ENCODE peak calls at places on chromosomes 1 and 21, in nine cellular contexts. R is A673, T is left ventricle myocardium inferior, S is uterus, J is cardiac fibroblast, N is mammary epithelial cell, Y is PC-9, A is foreskin fibroblast, C is MCF 10A. O is an unnamed sample.

GRCh38 chr1:156749429-156750118 is 1.9 kb downstream of the HDGF start:
- DNase-seq in Y (no peak), T (no peak), S (no peak), A (no peak), N (no peak), C (peak), J (no peak), R (no peak), O (no peak)

GRCh38 chr1:33738536-33738935 is 125.3 kb upstream of the HMGB4 start:
- DNase-seq in A (no peak), R (no peak), C (no peak), J (no peak), T (no peak), S (no peak), N (no peak), Y (no peak), O (no peak)

GRCh38 chr1:175783126-175783722 is 39.8 kb upstream of the TNR start:
- DNase-seq in C (peak), Y (no peak), A (no peak), N (peak), R (no peak), T (no peak), S (no peak), J (peak), O (no peak)

GRCh38 chr1:62439652-62440371 is 3.0 kb downstream of the USP1 start:
- DNase-seq in R (peak), J (peak), C (no peak), N (no peak), Y (no peak), A (no peak), S (no peak), T (no peak), O (no peak)

GRCh38 chr1:201917362-201918033 is 28.8 kb downstream of the SHISA4 start:
- DNase-seq in T (no peak), J (peak), Y (peak), C (peak), N (peak), R (no peak), S (peak), A (peak), O (peak)

GRCh38 chr1:184438363-184438762 is 51.5 kb downstream of the C1orf21 start:
- DNase-seq in J (no peak), C (no peak), R (no peak), N (no peak), S (no peak), T (no peak), A (no peak), Y (no peak), O (no peak)

GRCh38 chr1:1630965-1631792 is 794 bp upstream of the MMP23B start:
- DNase-seq in N (no peak), J (peak), A (no peak), T (peak), Y (no peak), S (no peak), C (no peak), R (no peak), O (no peak)

GRCh38 chr1:4624141-4624715 is 30.2 kb upstream of the AJAP1 start:
- DNase-seq in N (no peak), R (no peak), Y (no peak), C (no peak), A (no peak), S (no peak), J (no peak), T (no peak), O (no peak)

GRCh38 chr1:116971481-116971880 is 30.1 kb upstream of the CD101 start:
- DNase-seq in J (no peak), S (no peak), C (no peak), Y (no peak), T (no peak), N (no peak), A (no peak), R (no peak), O (no peak)

GRCh38 chr1:40987439-40988276 is 8.2 kb downstream of the CTPS1 start:
- DNase-seq in J (no peak), Y (no peak), S (no peak), A (no peak), N (no peak), C (no peak), R (no peak), T (no peak), O (no peak)

GRCh38 chr1:234681990-234682389 is 72.0 kb upstream of the IRF2BP2 start:
- DNase-seq in J (no peak), R (no peak), C (no peak), Y (no peak), N (no peak), S (no peak), T (no peak), A (no peak), O (no peak)

GRCh38 chr1:93722081-93723031 is 40.7 kb upstream of the BCAR3 start:
- DNase-seq in Y (no peak), C (no peak), T (peak), J (peak), N (no peak), S (no peak), A (no peak), R (no peak), O (no peak)

GRCh38 chr1:84712288-84712874 is 22.1 kb upstream of the SSX2IP start:
- DNase-seq in S (no peak), C (peak), N (no peak), T (no peak), Y (no peak), A (peak), R (no peak), J (peak), O (no peak)

GRCh38 chr1:76501576-76502219 is 365.6 kb upstream of the ST6GALNAC5 start:
- DNase-seq in N (no peak), J (no peak), A (no peak), T (no peak), Y (no peak), R (peak), S (no peak), C (no peak), O (no peak)

GRCh38 chr1:42089246-42089645 is 64.0 kb upstream of the GUCA2B start:
- DNase-seq in C (no peak), A (no peak), R (no peak), S (no peak), N (no peak), Y (no peak), T (no peak), J (no peak), O (no peak)

GRCh38 chr1:243320224-243320623 is 64.4 kb downstream of the SDCCAG8 start:
- DNase-seq in Y (no peak), C (no peak), A (no peak), T (no peak), S (no peak), R (no peak), J (no peak), N (no peak), O (no peak)

GRCh38 chr1:8718878-8719361 is 98.5 kb downstream of the RERE start:
- DNase-seq in C (no peak), J (no peak), N (no peak), A (no peak), S (no peak), Y (no peak), R (peak), T (no peak), O (no peak)

GRCh38 chr1:232876506-232877360 is 71.5 kb downstream of the MAP10 start:
- DNase-seq in C (no peak), J (no peak), T (no peak), A (no peak), R (no peak), Y (no peak), N (no peak), S (no peak), O (no peak)

GRCh38 chr1:109928591-109929111 is 18.0 kb downstream of the CSF1 start:
- DNase-seq in A (no peak), C (peak), Y (no peak), N (peak), S (peak), R (no peak), J (peak), T (peak), O (no peak)

GRCh38 chr1:177937931-177938330 is 31.9 kb downstream of the SEC16B start:
- DNase-seq in J (peak), N (peak), S (no peak), T (no peak), Y (no peak), R (no peak), C (no peak), A (peak), O (no peak)

GRCh38 chr1:183243190-183244065 is 57.4 kb downstream of the LAMC2 start:
- DNase-seq in N (no peak), Y (no peak), C (peak), R (no peak), S (peak), A (peak), J (peak), T (peak), O (no peak)

GRCh38 chr1:32702599-32703478 is at the start of gene SYNC:
- DNase-seq in S (peak), J (peak), N (no peak), C (peak), Y (no peak), T (peak), R (no peak), A (peak), O (peak)

GRCh38 chr1:223844962-223845809 is 561 bp downstream of the TP53BP2 start:
- DNase-seq in A (peak), T (peak), N (peak), R (peak), C (peak), S (peak), Y (no peak), J (peak), O (no peak)

GRCh38 chr1:248277876-248278275 is at the start of gene OR2T33:
- DNase-seq in R (no peak), T (no peak), S (no peak), N (no peak), A (no peak), C (no peak), Y (no peak), J (no peak), O (no peak)

GRCh38 chr1:205756552-205756951 is 6.6 kb upstream of the NUCKS1 start:
- DNase-seq in R (no peak), C (no peak), A (no peak), T (no peak), N (no peak), J (no peak), S (no peak), Y (no peak), O (no peak)

GRCh38 chr21:44951186-44951915 is 11.5 kb downstream of the SLX9 start:
- DNase-seq in S (no peak), A (no peak), N (no peak), R (no peak), J (no peak), T (peak), C (no peak), Y (no peak), O (no peak)

GRCh38 chr1:93980881-93981280 is 71.7 kb upstream of the GCLM start:
- DNase-seq in A (no peak), T (no peak), C (no peak), R (no peak), S (no peak), N (no peak), J (no peak), Y (no peak), O (no peak)

GRCh38 chr1:86757272-86757984 is 53.1 kb downstream of the SH3GLB1 start:
- DNase-seq in C (no peak), Y (no peak), T (no peak), N (peak), S (peak), R (peak), J (peak), A (peak), O (peak)

GRCh38 chr21:46057111-46057709 is 40.7 kb upstream of the COL6A2 start:
- DNase-seq in N (no peak), J (no peak), C (no peak), S (peak), T (no peak), R (no peak), Y (no peak), A (no peak), O (no peak)

GRCh38 chr1:27338751-27339150 is 3.1 kb upstream of the SYTL1 start:
- DNase-seq in S (no peak), J (no peak), R (no peak), A (no peak), N (no peak), T (no peak), C (no peak), Y (no peak), O (no peak)

GRCh38 chr1:24142546-24143431 is at the start of gene IL22RA1:
- DNase-seq in S (no peak), R (no peak), J (peak), Y (peak), N (peak), A (no peak), C (peak), T (peak), O (no peak)

GRCh38 chr1:173867141-173867752 is 542 bp downstream of the GAS5 start:
- DNase-seq in R (no peak), T (no peak), C (no peak), S (no peak), Y (no peak), J (no peak), N (no peak), A (no peak), O (no peak)

GRCh38 chr1:173870252-173871075 is 2.3 kb downstream of the ZBTB37 start:
- DNase-seq in J (no peak), Y (no peak), S (no peak), N (no peak), T (no peak), C (no peak), A (no peak), R (no peak), O (no peak)

GRCh38 chr1:173869108-173869359 is 854 bp downstream of the ZBTB37 start:
- DNase-seq in S (no peak), T (no peak), J (no peak), N (no peak), C (no peak), A (no peak), R (no peak), Y (no peak), O (no peak)

GRCh38 chr1:173867753-173868265 is at the start of gene GAS5:
- DNase-seq in A (peak), N (peak), T (peak), R (peak), C (peak), S (peak), J (peak), Y (peak), O (peak)

DNA sequence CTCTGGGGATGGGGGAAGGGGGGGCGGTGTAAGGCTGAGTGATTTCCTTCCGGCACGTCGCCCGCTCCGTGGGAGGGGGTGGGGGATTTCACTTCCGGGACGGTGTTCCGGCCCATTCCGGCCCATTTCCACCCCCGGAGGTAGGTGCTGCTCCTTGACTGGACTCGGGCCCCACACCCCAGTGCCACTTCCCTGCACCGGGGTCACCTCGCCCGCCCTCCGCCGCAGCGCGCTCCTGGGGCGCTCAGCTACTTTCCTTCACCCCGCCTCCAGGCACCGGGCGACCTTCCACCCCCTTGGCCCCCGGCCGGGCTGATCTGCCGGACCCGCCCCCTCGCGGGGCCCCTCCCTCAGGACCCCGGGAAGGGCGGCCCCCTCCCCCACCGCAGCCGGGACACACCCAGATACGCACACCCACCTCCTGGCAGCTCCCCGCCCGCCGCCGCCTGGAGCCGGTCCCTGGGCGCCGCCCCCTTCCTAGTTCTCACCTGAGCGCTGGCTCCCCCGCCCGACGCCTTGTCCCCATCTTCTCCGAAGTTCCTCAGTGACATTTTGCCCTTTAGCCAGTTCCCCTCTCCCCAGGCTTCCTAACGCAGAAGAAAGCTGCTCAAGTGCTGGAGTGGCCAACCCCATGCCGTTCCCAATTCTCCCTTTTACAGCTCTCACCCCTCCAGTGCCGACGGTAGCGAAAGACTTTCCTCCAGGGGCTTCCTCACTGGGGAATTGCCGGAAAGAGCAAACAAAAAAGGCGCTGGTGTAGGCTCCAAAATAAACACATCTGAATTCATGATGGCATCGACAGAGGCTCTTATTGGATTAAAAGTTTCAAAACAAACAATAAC is at the start of gene ZBTB37:
- DNase-seq in Y (peak), T (peak), N (peak), J (no peak), A (no peak), R (peak), C (peak), S (peak), O (peak)
- TF ChIP-seq CTCF in Y (no peak), T (no peak), N (no peak), J (no peak), A (no peak), R (no peak), C (no peak), S (no peak), O (no peak)

DNA sequence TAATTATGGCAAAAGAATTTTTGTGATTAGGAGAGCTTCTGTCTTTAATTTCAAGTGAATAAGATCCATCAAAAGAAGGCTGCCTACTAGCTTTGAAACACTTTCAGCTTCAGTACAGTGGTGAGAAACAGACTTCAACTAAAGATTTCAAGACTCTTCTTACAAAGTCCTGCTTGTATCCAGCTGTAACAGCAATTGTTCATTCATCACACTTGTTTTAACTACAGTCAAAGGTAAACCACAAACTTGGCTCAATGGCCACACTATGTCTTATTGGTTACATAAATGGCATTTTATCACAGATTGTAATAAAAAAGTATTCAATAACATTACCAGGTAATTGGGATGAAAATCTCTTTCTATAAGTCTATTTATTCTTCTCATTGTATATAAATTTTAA is 59.2 kb downstream of the WARS2 start:
- DNase-seq in J (peak), A (no peak), Y (peak), C (peak), T (no peak), N (peak), R (no peak), S (no peak), O (no peak)
- TF ChIP-seq CTCF in J (no peak), A (no peak), Y (no peak), C (no peak), T (no peak), N (no peak), R (no peak), S (no peak), O (no peak)

DNA sequence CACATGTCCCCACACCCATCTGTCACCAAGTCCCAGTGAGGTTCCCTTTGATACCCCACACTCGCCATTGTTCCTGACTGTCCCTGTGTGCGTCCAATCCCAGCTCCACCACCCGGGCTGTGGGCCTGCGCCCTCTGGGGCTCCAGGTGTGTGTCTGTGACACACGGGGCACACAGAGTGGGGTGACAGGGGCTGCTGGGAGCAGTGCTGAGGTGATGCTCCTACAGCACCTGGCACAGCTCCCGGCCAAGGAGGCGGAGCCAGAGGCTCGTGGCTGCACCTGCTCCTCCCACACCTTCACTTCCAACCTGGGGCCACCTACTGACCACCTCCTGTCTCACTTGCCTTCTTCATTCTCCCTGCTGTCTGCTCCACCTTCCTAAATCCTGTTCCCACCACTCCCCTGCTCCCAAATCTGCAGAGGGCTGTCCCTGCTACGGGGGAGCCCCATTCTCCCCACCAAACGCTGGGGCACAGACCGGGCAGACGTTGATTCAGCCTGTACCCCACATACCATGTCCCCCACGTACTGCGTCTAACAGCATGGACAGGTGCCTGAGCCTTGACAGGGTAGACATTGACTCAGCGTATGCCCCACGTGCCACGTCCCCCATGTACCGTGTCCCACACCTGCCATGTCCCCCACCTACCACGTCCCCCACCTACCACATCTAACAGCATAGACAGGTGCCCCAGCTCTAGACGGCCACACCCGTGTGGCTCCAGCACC is 16.4 kb downstream of the WDR4 start:
- DNase-seq in J (no peak), T (no peak), A (no peak), C (peak), R (no peak), N (peak), Y (no peak), S (no peak), O (no peak)
- TF ChIP-seq CTCF in J (peak), T (no peak), A (no peak), C (peak), R (no peak), N (peak), Y (peak), S (no peak), O (no peak)

GRCh38 chr1:35855016-35855700 is 27.9 kb upstream of the AGO1 start:
- DNase-seq in Y (no peak), C (no peak), S (no peak), N (no peak), A (no peak), J (no peak), T (no peak), R (peak), O (no peak)
- TF ChIP-seq CTCF in Y (no peak), C (no peak), S (no peak), N (no peak), A (no peak), J (no peak), T (no peak), R (peak), O (no peak)